ENCODE peak calls at places on chromosomes 1 and 21, in six cellular contexts. A is cardiac muscle cell; D is SHP77 treated with DMSO at 0.1 percent for 48 hours; W is Right ventricle myocardium superior; B is HFF-Myc; P is activated CD4-positive, alpha-beta T cell treated with anti-CD3 and anti-CD28 coated beads, Interleukin-2, amount 10 ng/mL, durations not matched to agents 7 days and 5 days. I is an unnamed sample.
A peak's percentile ranks its signal among the peaks of the same experiment; 100 is the strongest.

GRCh38 chr1:115067460-115067859 is 21.8 kb downstream of the TSPAN2 start:
- DNase-seq in A (no peak), D (no peak), W (no peak), B (no peak), P (no peak), I (no peak)

GRCh38 chr1:36285450-36286101 is 20.6 kb upstream of the SH3D21 start:
- DNase-seq in A (peak; percentile 93), D (peak; percentile 20), W (no peak), B (peak; percentile 78), P (peak; percentile 83), I (peak; percentile 75)

GRCh38 chr1:167663002-167663772 is 33.2 kb downstream of the RCSD1 start:
- DNase-seq in A (peak; percentile 38), D (no peak), W (peak; percentile 64), B (no peak), P (no peak), I (peak; percentile 51)

GRCh38 chr1:240499012-240499411 is 112.9 kb downstream of the GREM2 start:
- DNase-seq in A (peak; percentile 17), D (no peak), W (no peak), B (peak; percentile 41), P (no peak), I (no peak)

GRCh38 chr1:156106624-156107488 is 7.7 kb upstream of the LMNA start:
- DNase-seq in A (peak; percentile 59), D (no peak), W (peak; percentile 61), B (no peak), P (no peak), I (no peak)

GRCh38 chr1:208238710-208239517 is 5.3 kb downstream of the PLXNA2 start:
- DNase-seq in A (peak; percentile 74), D (no peak), W (no peak), B (no peak), P (peak; percentile 29), I (no peak)

GRCh38 chr21:41090981-41091380 is 77.0 kb upstream of the BACE2 start:
- DNase-seq in A (peak; percentile 3), D (no peak), W (no peak), B (no peak), P (no peak), I (no peak)

GRCh38 chr1:92366045-92366405 is 67.2 kb downstream of the RPAP2 start:
- DNase-seq in A (no peak), D (no peak), W (no peak), B (no peak), P (no peak), I (no peak)

GRCh38 chr1:98059616-98060015 is 138.8 kb upstream of the DPYD start:
- DNase-seq in A (no peak), D (no peak), W (no peak), B (no peak), P (no peak), I (no peak)

GRCh38 chr1:77558591-77559164 is 123.8 kb downstream of the ZZZ3 start:
- DNase-seq in A (no peak), D (no peak), W (no peak), B (no peak), P (no peak), I (no peak)

GRCh38 chr21:41183575-41183974 is 15.6 kb downstream of the BACE2 start:
- DNase-seq in A (peak; percentile 52), D (no peak), W (no peak), B (no peak), P (no peak), I (no peak)

GRCh38 chr1:156262461-156263287 is 14.8 kb upstream of the PAQR6 start:
- DNase-seq in A (peak; percentile 63), D (no peak), W (no peak), B (no peak), P (no peak), I (no peak)

GRCh38 chr1:182764029-182764768 is 25.4 kb upstream of the NPL start:
- DNase-seq in A (no peak), D (no peak), W (no peak), B (no peak), P (no peak), I (no peak)

GRCh38 chr1:17229379-17229778 is 19.5 kb upstream of the PADI3 start:
- DNase-seq in A (no peak), D (no peak), W (no peak), B (no peak), P (no peak), I (no peak)

GRCh38 chr1:53110370-53111072 is 31.9 kb downstream of the SLC1A7 start:
- DNase-seq in A (peak; percentile 54), D (no peak), W (no peak), B (peak; percentile 55), P (no peak), I (no peak)

GRCh38 chr1:16342331-16343062 is 9.8 kb downstream of the FBXO42 start:
- DNase-seq in A (no peak), D (no peak), W (no peak), B (no peak), P (no peak), I (no peak)

GRCh38 chr21:42624936-42625335 is 28.5 kb upstream of the PDE9A start:
- DNase-seq in A (no peak), D (no peak), W (no peak), B (no peak), P (no peak), I (no peak)

GRCh38 chr1:201447911-201448871 is 20.8 kb downstream of the PHLDA3 start:
- DNase-seq in A (peak; percentile 88), D (no peak), W (peak; percentile 90), B (no peak), P (peak; percentile 72), I (peak; percentile 74)

GRCh38 chr21:41665766-41666595 is 100.9 kb downstream of the RIPK4 start:
- DNase-seq in A (no peak), D (no peak), W (no peak), B (no peak), P (no peak), I (no peak)

GRCh38 chr1:156524481-156524869 is 23.9 kb upstream of the MEF2D start:
- DNase-seq in A (no peak), D (no peak), W (no peak), B (no peak), P (peak; percentile 25), I (no peak)

GRCh38 chr1:226666714-226667113 is 72.4 kb downstream of the ITPKB start:
- DNase-seq in A (no peak), D (no peak), W (no peak), B (no peak), P (no peak), I (no peak)

GRCh38 chr21:44874497-44875331 is 1.2 kb upstream of the PTTG1IP start:
- DNase-seq in A (peak; percentile 50), D (no peak), W (peak; percentile 89), B (no peak), P (peak; percentile 39), I (peak; percentile 86)

GRCh38 chr1:103162360-103162759 is 54.0 kb upstream of the COL11A1 start:
- DNase-seq in A (no peak), D (no peak), W (no peak), B (no peak), P (no peak), I (no peak)

GRCh38 chr1:236108027-236108648 is 34.2 kb upstream of the GPR137B start:
- DNase-seq in A (peak; percentile 42), D (no peak), W (no peak), B (no peak), P (no peak), I (no peak)

GRCh38 chr1:228105996-228106799 is 2.9 kb downstream of the MRPL55 start:
- DNase-seq in A (no peak), D (no peak), W (no peak), B (no peak), P (no peak), I (no peak)

GRCh38 chr1:215267495-215267894 is 185.0 kb downstream of the KCNK2 start:
- DNase-seq in A (no peak), D (no peak), W (no peak), B (no peak), P (no peak), I (no peak)

GRCh38 chr21:28393279-28393678 is 599.4 kb downstream of the LTN1 start:
- DNase-seq in A (no peak), D (peak; percentile 68), W (no peak), B (no peak), P (no peak), I (no peak)

GRCh38 chr1:90862782-90863181 is 145.7 kb upstream of the BARHL2 start:
- DNase-seq in A (no peak), D (no peak), W (no peak), B (no peak), P (no peak), I (no peak)

GRCh38 chr1:1279028-1279427 is 1.2 kb upstream of the SCNN1D start:
- DNase-seq in A (no peak), D (no peak), W (no peak), B (no peak), P (no peak), I (no peak)

GRCh38 chr1:231157311-231157710 is 4.5 kb upstream of the TRIM67 start:
- DNase-seq in A (no peak), D (no peak), W (no peak), B (no peak), P (no peak), I (no peak)

I was measured in heart left ventricle.